ENCODE peak calls at places on chromosomes 4 and X, in four cellular contexts. P is HCT116; E is stimulated activated CD4-positive, alpha-beta T cell treated with anti-CD3 and anti-CD28 coated beads, Interleukin-1b, Interleukin-23, amount 100 ng/mL, for 48 hours; J is stomach. B is an unnamed sample.

GRCh38 chrX:110321670-110322069 is 3.8 kb upstream of the AMMECR1 start:
- DNase-seq in P (no peak), E (no peak), J (no peak), B (no peak)

GRCh38 chrX:138761380-138761779 is 49.9 kb upstream of the FGF13 start:
- DNase-seq in P (no peak), E (no peak), J (no peak), B (no peak)

GRCh38 chrX:77622233-77622632 is 163.8 kb downstream of the ATRX start:
- DNase-seq in P (no peak), E (no peak), J (no peak), B (no peak)

GRCh38 chrX:13005671-13006473 is 31.0 kb downstream of the TMSB4X start:
- DNase-seq in P (no peak), E (no peak), J (peak), B (peak)

GRCh38 chrX:120769576-120770341 is 105.9 kb downstream of the CT47B1 start:
- DNase-seq in P (peak), E (no peak), J (no peak), B (peak)

GRCh38 chr4:77037736-77038135 is 38.1 kb downstream of the CCNI start:
- DNase-seq in P (no peak), E (no peak), J (no peak), B (no peak)

GRCh38 chr4:151103758-151104157 is 4.3 kb downstream of the RPS3A start:
- DNase-seq in P (no peak), E (no peak), J (no peak), B (no peak)

GRCh38 chrX:30657542-30658238 is 4.5 kb downstream of the GK start:
- DNase-seq in P (no peak), E (peak), J (no peak), B (peak)

GRCh38 chrX:49106930-49107329 is 16.6 kb downstream of the GPKOW start:
- DNase-seq in P (no peak), E (no peak), J (peak), B (peak)

GRCh38 chrX:110183314-110183713 is 134.6 kb downstream of the AMMECR1 start:
- DNase-seq in P (no peak), E (no peak), J (no peak), B (no peak)